ENCODE peak calls at places on chromosomes 5 and 9, in four cellular contexts. U is CD8-positive, alpha-beta T cell; I is fibroblast of lung; A is sigmoid colon. F is an unnamed sample.

GRCh38 chr5:96661101-96661840 is 905 bp upstream of the CAST start:
- DNase-seq in U (peak; percentile 10), I (peak; percentile 55), A (peak; percentile 70), F (peak; percentile 27)

GRCh38 chr9:28212979-28213378 is 639.7 kb upstream of the C9orf72 start:
- DNase-seq in U (no peak), I (peak; percentile 87), A (no peak), F (no peak)

GRCh38 chr5:139394123-139394653 is 716 bp downstream of the PROB1 start:
- DNase-seq in U (no peak), I (no peak), A (no peak), F (no peak)

GRCh38 chr9:78235296-78235770 is 542 bp upstream of the CEP78 start:
- DNase-seq in U (no peak), I (peak; percentile 62), A (no peak), F (no peak)

GRCh38 chr9:111839387-111839786 is 44.6 kb upstream of the SHOC1 start:
- DNase-seq in U (no peak), I (peak; percentile 12), A (peak; percentile 71), F (no peak)

GRCh38 chr5:78221964-78222451 is 72.5 kb downstream of the AP3B1 start:
- DNase-seq in U (no peak), I (no peak), A (no peak), F (no peak)

GRCh38 chr5:167804512-167805220 is 486.8 kb upstream of the WWC1 start:
- DNase-seq in U (no peak), I (no peak), A (no peak), F (no peak)

GRCh38 chr9:89786650-89787049 is 181.8 kb downstream of the GADD45G start:
- DNase-seq in U (no peak), I (peak; percentile 6), A (no peak), F (no peak)

GRCh38 chr9:122051401-122052346 is 41.4 kb downstream of the TTLL11 start:
- DNase-seq in U (no peak), I (peak; percentile 75), A (no peak), F (no peak)

GRCh38 chr5:131475416-131476045 is 159.5 kb downstream of the RAPGEF6 start:
- DNase-seq in U (no peak), I (no peak), A (no peak), F (no peak)

GRCh38 chr9:137479892-137480685 is 21.0 kb upstream of the NSMF start:
- DNase-seq in U (no peak), I (no peak), A (no peak), F (no peak)

GRCh38 chr9:17063535-17064135 is 71.2 kb upstream of the CNTLN start:
- DNase-seq in U (no peak), I (peak; percentile 48), A (no peak), F (peak; percentile 37)

GRCh38 chr5:177332031-177332895 is 19.2 kb downstream of the LMAN2 start:
- DNase-seq in U (no peak), I (no peak), A (no peak), F (no peak)

GRCh38 chr5:177327539-177328522 is 16.1 kb upstream of the MXD3 start:
- DNase-seq in U (no peak), I (peak; percentile 80), A (no peak), F (peak; percentile 91)

GRCh38 chr5:177330991-177331837 is 19.5 kb upstream of the MXD3 start:
- DNase-seq in U (no peak), I (no peak), A (no peak), F (no peak)

GRCh38 chr5:177328545-177329231 is 17.0 kb upstream of the MXD3 start:
- DNase-seq in U (no peak), I (no peak), A (no peak), F (no peak)

GRCh38 chr5:177329883-177330282 is 18.2 kb upstream of the MXD3 start:
- DNase-seq in U (no peak), I (no peak), A (no peak), F (no peak)
- H3K36me3 ChIP-seq in U (peaks cover 24% of the 10 kb centered on the region), I (peaks cover 28% of the 10 kb centered on the region), A (peaks cover 38% of the 10 kb centered on the region), F (peaks cover 70% of the 10 kb centered on the region)

GRCh38 chr9:129888085-129888808 is 53.0 kb downstream of the USP20 start:
- DNase-seq in U (peak; percentile 86), I (no peak), A (no peak), F (no peak)

GRCh38 chr9:129887210-129888084 is 52.2 kb downstream of the USP20 start:
- DNase-seq in U (peak; percentile 37), I (peak; percentile 80), A (no peak), F (no peak)

GRCh38 chr9:129885018-129885669 is 49.9 kb downstream of the USP20 start:
- DNase-seq in U (no peak), I (no peak), A (peak; percentile 81), F (no peak)

GRCh38 chr9:129885670-129886106 is 50.4 kb downstream of the USP20 start:
- DNase-seq in U (peak; percentile 85), I (peak; percentile 93), A (peak; percentile 97), F (peak; percentile 94)

GRCh38 chr9:129886226-129887174 is 51.2 kb downstream of the USP20 start:
- DNase-seq in U (peak; percentile 32), I (no peak), A (no peak), F (no peak)
- H3K4me3 ChIP-seq in U (peak overlapping the region; percentile 92), I (no peak overlapping the region), A (peak overlapping the region; percentile 36), F (no peak overlapping the region)

GRCh38 chr9:90836396-90837080 is 34.9 kb downstream of the SYK start:
- DNase-seq in U (no peak), I (no peak), A (no peak), F (no peak)
- H3K36me3 ChIP-seq in U (no peaks in the 10 kb centered on the region), I (no peaks in the 10 kb centered on the region), A (no peaks in the 10 kb centered on the region), F (no peaks in the 10 kb centered on the region)

GRCh38 chr9:95556521-95556920 is 39.8 kb upstream of the PTCH1 start:
- DNase-seq in U (no peak), I (no peak), A (no peak), F (no peak)

GRCh38 chr9:95551406-95551805 is 34.6 kb upstream of the PTCH1 start:
- DNase-seq in U (no peak), I (no peak), A (no peak), F (no peak)

GRCh38 chr9:95557142-95557541 is 40.4 kb upstream of the PTCH1 start:
- DNase-seq in U (no peak), I (no peak), A (no peak), F (no peak)

GRCh38 chr9:95552814-95553546 is 36.2 kb upstream of the PTCH1 start:
- DNase-seq in U (no peak), I (no peak), A (no peak), F (no peak)

GRCh38 chr9:95552241-95552640 is 35.5 kb upstream of the PTCH1 start:
- DNase-seq in U (no peak), I (no peak), A (no peak), F (no peak)
- H3K4me3 ChIP-seq in U (no peak overlapping the region), I (no peak overlapping the region), A (no peak overlapping the region), F (no peak overlapping the region)

DNA sequence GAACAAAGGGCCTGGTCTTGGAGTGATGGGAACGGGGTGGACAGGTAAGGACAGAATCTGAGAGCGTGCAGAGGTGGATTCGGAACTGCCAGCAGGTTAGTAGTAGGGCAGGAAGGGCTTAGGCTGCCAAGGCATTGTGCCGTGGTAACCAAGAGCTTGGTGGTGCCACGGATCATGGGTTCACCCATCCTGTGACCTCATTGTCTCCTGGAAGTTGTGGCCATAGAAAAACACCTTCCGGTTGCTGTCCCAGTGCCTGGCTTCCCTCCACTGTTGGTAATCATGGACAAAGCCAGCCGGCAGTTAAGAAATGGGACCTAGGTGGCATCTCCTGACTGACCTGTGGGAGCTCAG is 42.5 kb upstream of the CFAP157 start:
- DNase-seq in U (no peak), I (no peak), A (no peak), F (no peak)
- H3K36me3 ChIP-seq in U (no peaks in the 10 kb centered on the region), I (peaks cover 12% of the 10 kb centered on the region), A (peaks cover 6% of the 10 kb centered on the region), F (no peaks in the 10 kb centered on the region)

DNA sequence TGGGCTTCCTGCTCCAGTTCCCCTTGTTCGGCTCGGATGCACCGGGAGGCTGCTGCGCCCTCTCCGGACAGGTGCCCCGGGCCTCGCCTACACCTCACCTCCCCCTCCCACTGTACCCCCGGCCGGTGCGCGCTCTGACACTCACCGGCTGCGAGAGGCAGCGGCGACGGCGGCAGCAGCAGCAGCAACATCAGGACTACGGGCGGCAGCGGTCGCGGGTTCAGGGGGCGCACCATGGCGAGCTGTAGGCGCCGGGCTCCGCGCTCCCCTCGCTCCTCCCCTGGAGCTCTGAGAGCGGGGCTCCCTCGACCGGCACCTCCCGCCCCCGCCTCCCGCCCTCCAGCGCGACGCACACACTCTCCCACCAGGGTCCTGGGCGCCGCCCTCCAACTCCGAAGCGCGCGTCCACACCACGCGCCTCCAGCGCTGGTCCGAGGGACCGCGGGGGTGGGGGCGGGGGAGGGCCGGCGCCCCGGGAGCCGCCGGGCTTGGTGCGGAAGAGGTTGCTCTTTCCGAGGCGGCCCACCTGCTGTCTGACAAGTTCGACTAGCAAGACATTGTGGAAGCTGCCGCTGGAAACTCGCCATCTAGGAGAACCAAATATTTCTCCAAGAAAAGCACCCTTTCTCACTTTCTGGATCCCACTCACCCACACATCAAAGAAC is at the start of gene GFRA3:
- DNase-seq in U (no peak), I (peak; percentile 26), A (peak; percentile 63), F (peak; percentile 5)
- H3K4me3 ChIP-seq in U (peak within 1 kb of the TSS; percentile 19), I (no peak within 1 kb of the TSS), A (peak within 1 kb of the TSS; percentile 48), F (no peak within 1 kb of the TSS)

GRCh38 chr9:130106860-130107848 is 53.4 kb downstream of the GPR107 start:
- DNase-seq in U (peak; percentile 78), I (peak; percentile 91), A (peak; percentile 94), F (peak; percentile 47)
- H3K36me3 ChIP-seq in U (peaks cover 17% of the 10 kb centered on the region), I (peaks cover 19% of the 10 kb centered on the region), A (peaks cover 21% of the 10 kb centered on the region), F (peaks cover 46% of the 10 kb centered on the region)

DNA sequence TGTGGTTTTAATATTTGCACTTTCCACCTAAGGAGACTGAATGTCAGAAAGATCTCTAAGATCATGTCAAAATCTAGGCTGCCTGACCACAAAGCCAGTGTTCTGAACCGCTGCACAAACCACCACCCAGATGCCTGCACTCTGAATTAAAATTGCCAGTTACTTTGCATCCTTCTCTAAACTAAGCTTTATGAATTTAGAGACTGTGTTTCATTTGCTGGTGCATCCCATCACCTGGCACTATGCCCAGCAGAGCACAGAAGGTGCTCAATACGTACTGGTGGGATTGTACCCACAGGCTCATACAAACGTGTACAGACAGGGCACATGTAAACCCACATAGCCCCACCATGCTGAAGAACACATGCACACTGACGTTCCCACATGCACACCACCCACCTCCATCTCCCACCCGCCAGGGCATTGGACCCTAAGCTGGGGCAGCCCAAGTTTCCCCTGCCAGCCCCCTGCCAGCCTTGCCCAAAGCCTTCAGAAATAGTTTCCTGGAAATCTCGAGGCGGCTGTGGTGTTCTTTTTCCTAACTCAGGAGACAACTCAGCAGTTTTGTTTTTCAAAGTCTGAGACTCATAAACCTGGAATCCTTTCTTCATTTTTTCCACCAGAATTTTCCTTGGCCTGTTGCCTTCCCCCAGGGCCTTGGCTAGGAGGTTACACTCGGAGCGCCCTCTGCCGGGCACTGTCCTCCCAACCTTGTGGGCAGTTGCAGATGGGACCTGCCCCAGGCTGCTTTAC is 9.6 kb upstream of the TRAF1 start:
- DNase-seq in U (peak; percentile 82), I (peak; percentile 91), A (peak; percentile 97), F (peak; percentile 93)
- H3K4me3 ChIP-seq in U (no peak overlapping the region), I (peak overlapping the region; percentile 28), A (peak overlapping the region; percentile 35), F (peak overlapping the region; percentile 17)

GRCh38 chr9:38044706-38045105 is 24.3 kb downstream of the SHB start:
- DNase-seq in U (no peak), I (no peak), A (no peak), F (no peak)

GRCh38 chr9:38046669-38047300 is 22.2 kb downstream of the SHB start:
- DNase-seq in U (no peak), I (peak; percentile 89), A (no peak), F (peak; percentile 44)

GRCh38 chr9:38043931-38044623 is 24.9 kb downstream of the SHB start:
- DNase-seq in U (no peak), I (no peak), A (no peak), F (no peak)

GRCh38 chr9:38048319-38048969 is 20.6 kb downstream of the SHB start:
- DNase-seq in U (no peak), I (peak; percentile 63), A (no peak), F (no peak)

GRCh38 chr9:38047301-38048251 is 21.5 kb downstream of the SHB start:
- DNase-seq in U (no peak), I (peak; percentile 98), A (peak; percentile 80), F (peak; percentile 91)
- H3K36me3 ChIP-seq in U (no peaks in the 10 kb centered on the region), I (no peaks in the 10 kb centered on the region), A (no peaks in the 10 kb centered on the region), F (no peaks in the 10 kb centered on the region)